ENCODE peak calls at places on chromosomes 4 and X, in four cellular contexts. J is IMR-90, K is endodermal cell, G is AG09309. W is an unnamed sample.

GRCh38 chrX:68721991-68722860 is 74.8 kb downstream of the STARD8 start:
- DNase-seq in J (no peak), K (no peak), G (no peak), W (no peak)

GRCh38 chrX:39972340-39972739 is 125.4 kb downstream of the BCOR start:
- DNase-seq in J (peak), K (no peak), G (peak), W (no peak)

GRCh38 chr4:165201806-165202205 is 5.6 kb upstream of the KLHL2 start:
- DNase-seq in J (no peak), K (no peak), G (peak), W (no peak)

GRCh38 chr4:78527555-78527954 is 24.0 kb upstream of the ANXA3 start:
- DNase-seq in J (no peak), K (no peak), G (no peak), W (no peak)

GRCh38 chrX:110561036-110561435 is 202.4 kb downstream of the RTL9 start:
- DNase-seq in J (no peak), K (no peak), G (peak), W (no peak)

GRCh38 chrX:123085311-123085940 is 98.7 kb upstream of the GRIA3 start:
- DNase-seq in J (no peak), K (no peak), G (no peak), W (no peak)

GRCh38 chr4:110618091-110619000 is 4.5 kb downstream of the PITX2 start:
- DNase-seq in J (no peak), K (peak), G (no peak), W (no peak)

GRCh38 chrX:15493118-15494082 is at the start of gene PIR:
- DNase-seq in J (peak), K (peak), G (peak), W (no peak)

GRCh38 chr4:80926446-80926845 is 104.1 kb upstream of the BMP3 start:
- DNase-seq in J (peak), K (no peak), G (no peak), W (no peak)

GRCh38 chr4:57219389-57219890 is 109.3 kb upstream of the IGFBP7 start:
- DNase-seq in J (no peak), K (no peak), G (no peak), W (no peak)

GRCh38 chrX:154541896-154542722 is 4.5 kb downstream of the G6PD start:
- DNase-seq in J (peak), K (no peak), G (peak), W (peak)

GRCh38 chrX:138853936-138854335 is 142.4 kb upstream of the FGF13 start:
- DNase-seq in J (no peak), K (no peak), G (no peak), W (no peak)

GRCh38 chrX:70262952-70263567 is 3.1 kb upstream of the P2RY4 start:
- DNase-seq in J (peak), K (peak), G (no peak), W (peak)

GRCh38 chr4:127632420-127633403 is at the start of gene INTU:
- DNase-seq in J (peak), K (peak), G (peak), W (peak)

GRCh38 chr4:122003335-122003734 is 51.5 kb upstream of the TRPC3 start:
- DNase-seq in J (no peak), K (peak), G (no peak), W (no peak)

GRCh38 chrX:67780694-67781109 is 236.9 kb downstream of the AR start:
- DNase-seq in J (peak), K (no peak), G (peak), W (peak)

GRCh38 chrX:2243913-2244460 is 256.8 kb downstream of the DHRSX start:
- DNase-seq in J (peak), K (no peak), G (peak), W (peak)

GRCh38 chrX:20252392-20253231 is 14.1 kb downstream of the RPS6KA3 start:
- DNase-seq in J (peak), K (peak), G (no peak), W (no peak)

GRCh38 chrX:102860235-102860634 is 76.8 kb upstream of the RAB40AL start:
- DNase-seq in J (no peak), K (no peak), G (no peak), W (no peak)

GRCh38 chr4:14952352-14952751 is 49.9 kb upstream of the CPEB2 start:
- DNase-seq in J (no peak), K (no peak), G (no peak), W (no peak)

GRCh38 chr4:10164877-10165283 is 48.3 kb upstream of the WDR1 start:
- DNase-seq in J (peak), K (peak), G (no peak), W (no peak)

GRCh38 chr4:78220283-78220682 is 163.2 kb downstream of the FRAS1 start:
- DNase-seq in J (no peak), K (no peak), G (no peak), W (no peak)

GRCh38 chr4:14254252-14254651 is 626.7 kb upstream of the BOD1L1 start:
- DNase-seq in J (peak), K (peak), G (no peak), W (peak)

GRCh38 chrX:34487364-34487763 is 169.7 kb downstream of the TMEM47 start:
- DNase-seq in J (no peak), K (no peak), G (no peak), W (no peak)

GRCh38 chr4:152935138-152935537 is 985 bp upstream of the FHDC1 start:
- DNase-seq in J (no peak), K (peak), G (no peak), W (no peak)

GRCh38 chr4:5033266-5033945 is 14.1 kb upstream of the CYTL1 start:
- DNase-seq in J (no peak), K (no peak), G (no peak), W (no peak)

GRCh38 chr4:80192937-80193336 is 4.4 kb upstream of the PRDM8 start:
- DNase-seq in J (peak), K (no peak), G (peak), W (no peak)

GRCh38 chr4:66693694-66694093 is 851.6 kb downstream of the CENPC start:
- DNase-seq in J (no peak), K (no peak), G (no peak), W (no peak)

GRCh38 chr4:7559741-7560376 is 125.1 kb upstream of the PSAPL1 start:
- DNase-seq in J (no peak), K (no peak), G (no peak), W (no peak)

GRCh38 chrX:106612403-106612789 is 618 bp downstream of the RADX start:
- DNase-seq in J (no peak), K (no peak), G (no peak), W (no peak)
- H3K4me3 ChIP-seq in J (peak), K (peak), G (peak), W (peak)

GRCh38 chrX:65194547-65194946 is 218.3 kb upstream of the ZC4H2 start:
- DNase-seq in J (no peak), K (no peak), G (no peak), W (no peak)

GRCh38 chrX:65195621-65196020 is 219.4 kb upstream of the ZC4H2 start:
- DNase-seq in J (no peak), K (no peak), G (no peak), W (no peak)

DNA sequence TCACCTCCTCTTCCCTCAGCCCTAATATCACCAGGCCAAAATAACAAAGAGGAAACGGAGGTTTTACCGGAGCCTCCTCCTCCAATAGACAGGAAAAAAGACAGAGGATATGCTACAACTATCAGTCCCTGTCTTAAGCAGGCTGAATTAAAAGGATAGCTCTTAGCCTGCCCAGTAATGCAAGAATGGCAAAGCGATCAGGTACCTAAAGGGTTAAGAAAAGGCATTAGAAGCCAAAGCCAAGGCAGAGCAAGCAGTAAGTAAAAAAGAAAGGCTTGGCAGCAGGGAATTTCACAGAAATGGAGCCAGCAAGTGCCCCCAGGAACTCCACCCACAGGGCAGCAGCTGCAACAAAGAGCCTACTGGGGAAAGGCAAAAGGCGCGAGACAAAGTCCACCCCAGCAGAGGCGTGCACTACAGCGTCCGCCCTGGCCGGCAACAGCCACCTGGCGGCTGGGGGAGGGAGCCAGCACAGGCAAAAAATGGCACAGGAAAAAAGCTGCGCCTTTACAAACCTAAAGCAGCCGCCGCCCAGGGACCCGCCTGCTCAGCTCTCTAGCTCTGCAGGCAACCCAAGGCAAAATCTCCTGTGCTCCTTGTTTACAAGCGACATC is 220.6 kb upstream of the ZC4H2 start:
- DNase-seq in J (no peak), K (peak), G (no peak), W (no peak)
- TF ChIP-seq CTCF in J (no peak), K (peak), G (no peak), W (no peak)

GRCh38 chr4:177109769-177110168 is 199.9 kb upstream of the NEIL3 start:
- DNase-seq in J (no peak), K (no peak), G (no peak), W (no peak)
- H3K4me3 ChIP-seq in J (no peak), K (no peak), G (no peak), W (no peak)

DNA sequence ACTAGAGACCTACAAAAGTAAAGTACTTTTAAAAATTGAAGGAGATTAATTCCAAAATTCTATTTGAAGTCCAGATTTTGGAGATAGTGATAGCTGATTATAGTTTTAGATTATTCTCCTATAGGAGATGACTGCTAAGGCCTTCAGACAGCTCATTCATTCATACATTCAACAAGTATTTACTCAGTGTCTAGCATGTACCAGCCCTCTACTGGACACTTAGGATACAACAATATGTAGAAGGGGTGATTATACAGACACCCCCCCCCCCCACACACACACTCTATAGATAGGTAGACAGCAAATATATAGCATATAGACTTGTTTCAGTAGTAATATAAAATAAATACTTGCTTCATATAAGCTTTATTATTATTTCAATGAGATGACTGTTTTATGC is 60.4 kb upstream of the TAF9B start:
- DNase-seq in J (peak), K (no peak), G (no peak), W (peak)
- TF ChIP-seq CTCF in J (peak), K (peak), G (peak), W (peak)

GRCh38 chr4:114597410-114598115 is 1.0 kb upstream of the UGT8 start:
- DNase-seq in J (no peak), K (peak), G (no peak), W (no peak)
- H3K4me3 ChIP-seq in J (no peak), K (peak), G (no peak), W (no peak)

DNA sequence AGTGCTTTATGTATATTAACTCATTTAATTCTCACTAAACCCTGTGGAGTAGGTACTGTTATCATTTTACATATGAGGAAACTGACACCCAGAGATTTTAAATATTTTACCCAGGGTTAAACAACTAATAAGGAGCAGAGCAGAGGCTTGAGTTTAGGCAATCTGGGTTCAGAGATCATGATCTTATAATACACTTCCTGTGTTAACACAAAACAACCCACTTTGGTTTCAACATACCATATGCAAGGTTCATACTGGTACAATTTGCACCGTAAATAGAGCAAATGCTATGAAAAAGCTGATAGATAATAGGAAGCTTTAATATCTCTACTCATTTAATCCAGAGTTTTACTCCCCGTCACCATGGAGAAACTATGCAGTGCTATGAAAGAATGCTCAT is 138.7 kb upstream of the MAP9 start:
- DNase-seq in J (no peak), K (no peak), G (no peak), W (no peak)
- TF ChIP-seq CTCF in J (no peak), K (no peak), G (no peak), W (no peak)

DNA sequence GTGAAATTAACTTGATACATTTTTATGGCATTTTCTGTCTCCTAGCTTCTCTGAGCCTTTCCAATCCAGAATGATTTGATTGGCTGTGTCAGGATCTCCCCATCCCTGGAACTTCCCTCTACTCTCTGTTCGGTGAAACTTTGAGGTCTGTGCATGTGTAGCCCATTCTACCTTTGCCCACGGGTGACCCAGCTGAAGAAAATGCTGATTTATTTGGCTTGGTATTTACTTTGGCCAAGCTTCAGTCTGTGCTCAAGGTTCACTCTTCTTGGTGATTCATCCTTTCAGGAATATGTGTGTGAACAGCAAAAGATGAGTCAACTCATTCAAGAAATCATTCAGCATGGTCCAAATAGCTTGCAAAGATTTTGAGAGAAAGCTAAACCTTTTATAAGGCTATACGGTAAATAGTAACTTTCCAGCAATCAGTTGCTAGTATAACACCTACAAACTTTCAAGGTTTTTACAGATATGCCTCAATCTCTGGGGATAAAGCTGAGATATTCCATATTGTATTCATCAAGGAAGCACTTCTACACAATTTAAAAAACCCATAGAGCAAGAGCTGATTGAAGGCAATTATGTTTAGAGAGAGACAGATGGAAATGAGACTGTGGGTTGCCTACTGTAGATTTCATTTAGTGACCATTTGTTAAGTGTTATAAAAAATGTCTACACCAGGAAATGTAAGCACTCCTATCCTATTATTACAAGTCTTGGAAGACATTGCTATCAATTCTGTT is 233.9 kb upstream of the CXXC4 start:
- DNase-seq in J (peak), K (no peak), G (no peak), W (no peak)
- H3K4me3 ChIP-seq in J (no peak), K (no peak), G (no peak), W (no peak)

DNA sequence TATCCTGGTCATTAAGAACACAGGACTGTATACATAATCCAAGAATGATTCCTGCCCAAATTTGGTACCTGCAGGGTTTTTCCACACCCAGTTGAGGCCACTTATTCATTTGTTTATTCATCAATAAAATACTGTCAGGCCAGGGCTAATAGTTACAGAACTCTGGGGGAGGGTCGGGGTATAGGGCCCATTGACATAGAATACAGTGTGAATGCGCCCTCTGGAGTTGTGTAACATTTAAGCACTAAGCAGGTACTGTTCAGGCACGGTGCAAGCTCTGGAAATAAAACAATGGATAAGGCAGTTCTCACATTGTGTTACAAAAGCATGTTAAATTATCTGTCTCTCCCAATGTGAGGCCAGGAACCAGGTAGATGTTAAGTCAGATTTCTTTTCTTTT is 30.8 kb upstream of the LRBA start:
- DNase-seq in J (no peak), K (peak), G (no peak), W (no peak)
- TF ChIP-seq CTCF in J (no peak), K (peak), G (no peak), W (no peak)

GRCh38 chr4:158164849-158165248 is 8.0 kb downstream of the GASK1B start:
- DNase-seq in J (no peak), K (no peak), G (no peak), W (no peak)
- H3K4me3 ChIP-seq in J (no peak), K (no peak), G (no peak), W (no peak)